ENCODE peak calls at places on chromosomes 1 and 21, in four cellular contexts. One of them, this sample, is unnamed.

GRCh38 chr1:194705123-194705522 is 1518.7 kb upstream of the B3GALT2 start:
- DNase-seq in activated effector memory CD4-positive, alpha-beta T cell treated with anti-CD3 and anti-CD28 coated beads, Interleukin-2, amount 50 U/mL, for 16 hours: no peak
- DNase-seq in NCI-H510A: no peak
- DNase-seq in H4: no peak
- DNase-seq in this sample: no peak

GRCh38 chr1:43067233-43067745 is 104.8 kb downstream of the EBNA1BP2 start:
- DNase-seq in activated effector memory CD4-positive, alpha-beta T cell treated with anti-CD3 and anti-CD28 coated beads, Interleukin-2, amount 50 U/mL, for 16 hours: no peak
- DNase-seq in NCI-H510A: no peak
- DNase-seq in H4: no peak
- DNase-seq in this sample: no peak

GRCh38 chr1:213541641-213542040 is 446.1 kb upstream of the PROX1 start:
- DNase-seq in activated effector memory CD4-positive, alpha-beta T cell treated with anti-CD3 and anti-CD28 coated beads, Interleukin-2, amount 50 U/mL, for 16 hours: no peak
- DNase-seq in NCI-H510A: no peak
- DNase-seq in H4: no peak
- DNase-seq in this sample: no peak

GRCh38 chr1:203099760-203100159 is 13.9 kb upstream of the MYOG start:
- DNase-seq in activated effector memory CD4-positive, alpha-beta T cell treated with anti-CD3 and anti-CD28 coated beads, Interleukin-2, amount 50 U/mL, for 16 hours: no peak
- DNase-seq in NCI-H510A: no peak
- DNase-seq in H4: no peak
- DNase-seq in this sample: no peak

GRCh38 chr1:3504151-3504822 is 49.8 kb downstream of the ARHGEF16 start:
- DNase-seq in activated effector memory CD4-positive, alpha-beta T cell treated with anti-CD3 and anti-CD28 coated beads, Interleukin-2, amount 50 U/mL, for 16 hours: no peak
- DNase-seq in NCI-H510A: no peak
- DNase-seq in H4: peak
- DNase-seq in this sample: no peak

GRCh38 chr1:3270403-3271245 is 183.8 kb upstream of the ARHGEF16 start:
- DNase-seq in activated effector memory CD4-positive, alpha-beta T cell treated with anti-CD3 and anti-CD28 coated beads, Interleukin-2, amount 50 U/mL, for 16 hours: no peak
- DNase-seq in NCI-H510A: no peak
- DNase-seq in H4: no peak
- DNase-seq in this sample: no peak

GRCh38 chr1:93770640-93771039 is 89.0 kb upstream of the BCAR3 start:
- DNase-seq in activated effector memory CD4-positive, alpha-beta T cell treated with anti-CD3 and anti-CD28 coated beads, Interleukin-2, amount 50 U/mL, for 16 hours: no peak
- DNase-seq in NCI-H510A: no peak
- DNase-seq in H4: no peak
- DNase-seq in this sample: no peak

GRCh38 chr1:91124989-91125417 is 103.2 kb upstream of the ZNF644 start:
- DNase-seq in activated effector memory CD4-positive, alpha-beta T cell treated with anti-CD3 and anti-CD28 coated beads, Interleukin-2, amount 50 U/mL, for 16 hours: no peak
- DNase-seq in NCI-H510A: peak
- DNase-seq in H4: peak
- DNase-seq in this sample: no peak

GRCh38 chr1:5640845-5641244 is 351.4 kb downstream of the NPHP4 start:
- DNase-seq in activated effector memory CD4-positive, alpha-beta T cell treated with anti-CD3 and anti-CD28 coated beads, Interleukin-2, amount 50 U/mL, for 16 hours: no peak
- DNase-seq in NCI-H510A: no peak
- DNase-seq in H4: no peak
- DNase-seq in this sample: no peak

GRCh38 chr1:43165765-43166164 is 6.3 kb downstream of the EBNA1BP2 start:
- DNase-seq in activated effector memory CD4-positive, alpha-beta T cell treated with anti-CD3 and anti-CD28 coated beads, Interleukin-2, amount 50 U/mL, for 16 hours: no peak
- DNase-seq in NCI-H510A: no peak
- DNase-seq in H4: no peak
- DNase-seq in this sample: no peak

GRCh38 chr1:85413169-85413568 is 51.8 kb downstream of the DDAH1 start:
- DNase-seq in activated effector memory CD4-positive, alpha-beta T cell treated with anti-CD3 and anti-CD28 coated beads, Interleukin-2, amount 50 U/mL, for 16 hours: no peak
- DNase-seq in NCI-H510A: no peak
- DNase-seq in H4: no peak
- DNase-seq in this sample: no peak

GRCh38 chr1:29291756-29292155 is 55.4 kb downstream of the PTPRU start:
- DNase-seq in activated effector memory CD4-positive, alpha-beta T cell treated with anti-CD3 and anti-CD28 coated beads, Interleukin-2, amount 50 U/mL, for 16 hours: no peak
- DNase-seq in NCI-H510A: no peak
- DNase-seq in H4: no peak
- DNase-seq in this sample: no peak

GRCh38 chr1:181680871-181681270 is 197.6 kb downstream of the CACNA1E start:
- DNase-seq in activated effector memory CD4-positive, alpha-beta T cell treated with anti-CD3 and anti-CD28 coated beads, Interleukin-2, amount 50 U/mL, for 16 hours: no peak
- DNase-seq in NCI-H510A: no peak
- DNase-seq in H4: no peak
- DNase-seq in this sample: no peak

GRCh38 chr21:46458315-46459023 is at the start of gene DIP2A:
- DNase-seq in activated effector memory CD4-positive, alpha-beta T cell treated with anti-CD3 and anti-CD28 coated beads, Interleukin-2, amount 50 U/mL, for 16 hours: peak
- DNase-seq in NCI-H510A: peak
- DNase-seq in H4: peak
- DNase-seq in this sample: peak

GRCh38 chr1:157073944-157074685 is 25.5 kb downstream of the ETV3L start:
- DNase-seq in activated effector memory CD4-positive, alpha-beta T cell treated with anti-CD3 and anti-CD28 coated beads, Interleukin-2, amount 50 U/mL, for 16 hours: peak
- DNase-seq in NCI-H510A: peak
- DNase-seq in H4: peak
- DNase-seq in this sample: peak

GRCh38 chr1:56547977-56548376 is 31.4 kb downstream of the PLPP3 start:
- DNase-seq in activated effector memory CD4-positive, alpha-beta T cell treated with anti-CD3 and anti-CD28 coated beads, Interleukin-2, amount 50 U/mL, for 16 hours: no peak
- DNase-seq in NCI-H510A: no peak
- DNase-seq in H4: no peak
- DNase-seq in this sample: no peak

GRCh38 chr1:177126267-177126666 is 38.2 kb downstream of the ASTN1 start:
- DNase-seq in activated effector memory CD4-positive, alpha-beta T cell treated with anti-CD3 and anti-CD28 coated beads, Interleukin-2, amount 50 U/mL, for 16 hours: no peak
- DNase-seq in NCI-H510A: no peak
- DNase-seq in H4: no peak
- DNase-seq in this sample: no peak

GRCh38 chr1:42085596-42085995 is 67.6 kb upstream of the GUCA2B start:
- DNase-seq in activated effector memory CD4-positive, alpha-beta T cell treated with anti-CD3 and anti-CD28 coated beads, Interleukin-2, amount 50 U/mL, for 16 hours: no peak
- DNase-seq in NCI-H510A: no peak
- DNase-seq in H4: peak
- DNase-seq in this sample: no peak

GRCh38 chr1:248818505-248819374 is 7.0 kb downstream of the SH3BP5L start:
- DNase-seq in activated effector memory CD4-positive, alpha-beta T cell treated with anti-CD3 and anti-CD28 coated beads, Interleukin-2, amount 50 U/mL, for 16 hours: peak
- DNase-seq in NCI-H510A: no peak
- DNase-seq in H4: no peak
- DNase-seq in this sample: peak

GRCh38 chr1:44407430-44408180 is 2.5 kb downstream of the RNF220 start:
- DNase-seq in activated effector memory CD4-positive, alpha-beta T cell treated with anti-CD3 and anti-CD28 coated beads, Interleukin-2, amount 50 U/mL, for 16 hours: no peak
- DNase-seq in NCI-H510A: peak
- DNase-seq in H4: no peak
- DNase-seq in this sample: peak

GRCh38 chr1:78420185-78420584 is 70.6 kb upstream of the PTGFR start:
- DNase-seq in activated effector memory CD4-positive, alpha-beta T cell treated with anti-CD3 and anti-CD28 coated beads, Interleukin-2, amount 50 U/mL, for 16 hours: no peak
- DNase-seq in NCI-H510A: no peak
- DNase-seq in H4: no peak
- DNase-seq in this sample: no peak

GRCh38 chr1:184838374-184838995 is 83.8 kb upstream of the EDEM3 start:
- DNase-seq in activated effector memory CD4-positive, alpha-beta T cell treated with anti-CD3 and anti-CD28 coated beads, Interleukin-2, amount 50 U/mL, for 16 hours: no peak
- DNase-seq in NCI-H510A: no peak
- DNase-seq in H4: peak
- DNase-seq in this sample: no peak

GRCh38 chr1:203408485-203409229 is 57.7 kb upstream of the FMOD start:
- DNase-seq in activated effector memory CD4-positive, alpha-beta T cell treated with anti-CD3 and anti-CD28 coated beads, Interleukin-2, amount 50 U/mL, for 16 hours: no peak
- DNase-seq in NCI-H510A: no peak
- DNase-seq in H4: peak
- DNase-seq in this sample: no peak

GRCh38 chr1:159071970-159072582 is 4.5 kb downstream of the AIM2 start:
- DNase-seq in activated effector memory CD4-positive, alpha-beta T cell treated with anti-CD3 and anti-CD28 coated beads, Interleukin-2, amount 50 U/mL, for 16 hours: no peak
- DNase-seq in NCI-H510A: no peak
- DNase-seq in H4: peak
- DNase-seq in this sample: no peak

GRCh38 chr1:181179980-181180964 is 91.8 kb downstream of the IER5 start:
- DNase-seq in activated effector memory CD4-positive, alpha-beta T cell treated with anti-CD3 and anti-CD28 coated beads, Interleukin-2, amount 50 U/mL, for 16 hours: peak
- DNase-seq in NCI-H510A: peak
- DNase-seq in H4: peak
- DNase-seq in this sample: no peak

GRCh38 chr1:65209005-65209885 is 61.2 kb downstream of the AK4 start:
- DNase-seq in activated effector memory CD4-positive, alpha-beta T cell treated with anti-CD3 and anti-CD28 coated beads, Interleukin-2, amount 50 U/mL, for 16 hours: no peak
- DNase-seq in NCI-H510A: no peak
- DNase-seq in H4: no peak
- DNase-seq in this sample: no peak

GRCh38 chr1:117707371-117707770 is 101.5 kb downstream of the TENT5C start:
- DNase-seq in activated effector memory CD4-positive, alpha-beta T cell treated with anti-CD3 and anti-CD28 coated beads, Interleukin-2, amount 50 U/mL, for 16 hours: no peak
- DNase-seq in NCI-H510A: no peak
- DNase-seq in H4: no peak
- DNase-seq in this sample: no peak

GRCh38 chr21:45226540-45227326 is 61.0 kb downstream of the POFUT2 start:
- DNase-seq in activated effector memory CD4-positive, alpha-beta T cell treated with anti-CD3 and anti-CD28 coated beads, Interleukin-2, amount 50 U/mL, for 16 hours: peak
- DNase-seq in NCI-H510A: no peak
- DNase-seq in H4: no peak
- DNase-seq in this sample: no peak

GRCh38 chr1:40641601-40642242 is 23.8 kb downstream of the RIMS3 start:
- DNase-seq in activated effector memory CD4-positive, alpha-beta T cell treated with anti-CD3 and anti-CD28 coated beads, Interleukin-2, amount 50 U/mL, for 16 hours: no peak
- DNase-seq in NCI-H510A: no peak
- DNase-seq in H4: no peak
- DNase-seq in this sample: peak

GRCh38 chr1:61539720-61540462 is 185.1 kb downstream of the TM2D1 start:
- DNase-seq in activated effector memory CD4-positive, alpha-beta T cell treated with anti-CD3 and anti-CD28 coated beads, Interleukin-2, amount 50 U/mL, for 16 hours: no peak
- DNase-seq in NCI-H510A: no peak
- DNase-seq in H4: no peak
- DNase-seq in this sample: no peak

GRCh38 chr1:32066489-32066873 is 6.3 kb upstream of the TMEM39B start:
- DNase-seq in activated effector memory CD4-positive, alpha-beta T cell treated with anti-CD3 and anti-CD28 coated beads, Interleukin-2, amount 50 U/mL, for 16 hours: no peak
- DNase-seq in NCI-H510A: no peak
- DNase-seq in H4: peak
- DNase-seq in this sample: no peak

GRCh38 chr1:232969791-232970190 is 19.4 kb downstream of the NTPCR start:
- DNase-seq in activated effector memory CD4-positive, alpha-beta T cell treated with anti-CD3 and anti-CD28 coated beads, Interleukin-2, amount 50 U/mL, for 16 hours: no peak
- DNase-seq in NCI-H510A: no peak
- DNase-seq in H4: no peak
- DNase-seq in this sample: no peak

GRCh38 chr1:37267111-37267835 is 207.1 kb upstream of the ZC3H12A start:
- DNase-seq in activated effector memory CD4-positive, alpha-beta T cell treated with anti-CD3 and anti-CD28 coated beads, Interleukin-2, amount 50 U/mL, for 16 hours: no peak
- DNase-seq in NCI-H510A: peak
- DNase-seq in H4: peak
- DNase-seq in this sample: no peak

GRCh38 chr1:17400725-17401341 is 28.8 kb downstream of the PADI6 start:
- DNase-seq in activated effector memory CD4-positive, alpha-beta T cell treated with anti-CD3 and anti-CD28 coated beads, Interleukin-2, amount 50 U/mL, for 16 hours: no peak
- DNase-seq in NCI-H510A: no peak
- DNase-seq in H4: no peak
- DNase-seq in this sample: no peak

GRCh38 chr1:224541901-224542610 is 74.1 kb upstream of the CNIH3 start:
- DNase-seq in activated effector memory CD4-positive, alpha-beta T cell treated with anti-CD3 and anti-CD28 coated beads, Interleukin-2, amount 50 U/mL, for 16 hours: no peak
- DNase-seq in NCI-H510A: no peak
- DNase-seq in H4: no peak
- DNase-seq in this sample: no peak

GRCh38 chr1:214568328-214568727 is 16.9 kb upstream of the PTPN14 start:
- DNase-seq in activated effector memory CD4-positive, alpha-beta T cell treated with anti-CD3 and anti-CD28 coated beads, Interleukin-2, amount 50 U/mL, for 16 hours: no peak
- DNase-seq in NCI-H510A: no peak
- DNase-seq in H4: no peak
- DNase-seq in this sample: no peak

This sample was measured in spleen.